ENCODE peak calls at places on chromosomes 11 and 22, in six cellular contexts. V is NT2/D1; A is iPS DF 19.7; O is left colon; N is stimulated activated CD8-positive, alpha-beta memory T cell treated with anti-CD3 and anti-CD28 coated beads, Interleukin-2, amount 100 ng/mL, for 48 hours; Y is Kasumi-1. L is an unnamed sample.

GRCh38 chr11:71086687-71087258 is 165.6 kb downstream of the SHANK2 start:
- DNase-seq in V (peak), A (peak), O (no peak), N (no peak), Y (no peak), L (peak)

GRCh38 chr11:129695543-129696308 is 119.9 kb upstream of the TMEM45B start:
- DNase-seq in V (peak), A (no peak), O (peak), N (peak), Y (peak), L (peak)

GRCh38 chr11:45556851-45557707 is 108.3 kb downstream of the CHST1 start:
- DNase-seq in V (no peak), A (no peak), O (no peak), N (no peak), Y (no peak), L (no peak)

GRCh38 chr11:117313103-117313502 is 3.0 kb downstream of the BACE1 start:
- DNase-seq in V (no peak), A (no peak), O (no peak), N (no peak), Y (peak), L (no peak)

GRCh38 chr11:101497292-101497691 is 86.5 kb downstream of the TRPC6 start:
- DNase-seq in V (no peak), A (no peak), O (no peak), N (no peak), Y (peak), L (no peak)

GRCh38 chr11:113690619-113691569 is 15.2 kb downstream of the TMPRSS5 start:
- DNase-seq in V (no peak), A (no peak), O (peak), N (no peak), Y (no peak), L (peak)

GRCh38 chr11:32108576-32108975 is 17.7 kb downstream of the RCN1 start:
- DNase-seq in V (no peak), A (no peak), O (no peak), N (no peak), Y (no peak), L (no peak)

GRCh38 chr11:64241175-64241429 is 207 bp downstream of the FKBP2 start:
- DNase-seq in V (no peak), A (no peak), O (no peak), N (no peak), Y (no peak), L (no peak)

GRCh38 chr11:117972589-117973445 is 13.4 kb upstream of the IL10RA start:
- DNase-seq in V (no peak), A (no peak), O (no peak), N (no peak), Y (no peak), L (no peak)

GRCh38 chr11:80846979-80847378 is 1406.1 kb upstream of the TENM4 start:
- DNase-seq in V (no peak), A (no peak), O (no peak), N (no peak), Y (no peak), L (no peak)

GRCh38 chr22:42719133-42719532 is 1.5 kb downstream of the A4GALT start:
- DNase-seq in V (no peak), A (no peak), O (no peak), N (no peak), Y (no peak), L (no peak)

GRCh38 chr22:24208012-24208749 is 26.9 kb downstream of the SUSD2 start:
- DNase-seq in V (no peak), A (no peak), O (no peak), N (no peak), Y (peak), L (no peak)

GRCh38 chr22:16866167-16866566 is 41.0 kb upstream of the XKR3 start:
- DNase-seq in V (no peak), A (no peak), O (no peak), N (no peak), Y (no peak), L (no peak)

GRCh38 chr11:128579790-128580504 is 7.4 kb downstream of the ETS1 start:
- DNase-seq in V (no peak), A (no peak), O (no peak), N (no peak), Y (no peak), L (no peak)

GRCh38 chr11:105007463-105007862 is 15.5 kb downstream of the CASP5 start:
- DNase-seq in V (no peak), A (no peak), O (no peak), N (no peak), Y (no peak), L (no peak)

GRCh38 chr22:20431520-20432237 is 5.9 kb downstream of the SCARF2 start:
- DNase-seq in V (no peak), A (no peak), O (no peak), N (no peak), Y (no peak), L (no peak)

GRCh38 chr11:23555085-23555484 is 694.8 kb upstream of the CCDC179 start:
- DNase-seq in V (no peak), A (no peak), O (no peak), N (no peak), Y (no peak), L (no peak)

GRCh38 chr11:10796191-10796590 is 12.5 kb downstream of the EIF4G2 start:
- DNase-seq in V (no peak), A (no peak), O (no peak), N (no peak), Y (no peak), L (no peak)

GRCh38 chr11:33135216-33135615 is 26.1 kb downstream of the CSTF3 start:
- DNase-seq in V (no peak), A (no peak), O (no peak), N (no peak), Y (no peak), L (no peak)

GRCh38 chr11:35003658-35004057 is 87.2 kb downstream of the PDHX start:
- DNase-seq in V (no peak), A (no peak), O (no peak), N (no peak), Y (no peak), L (no peak)

GRCh38 chr11:62545437-62546243 is 966 bp downstream of the AHNAK start:
- DNase-seq in V (peak), A (no peak), O (peak), N (no peak), Y (peak), L (peak)

GRCh38 chr11:46903846-46904245 is 14.5 kb downstream of the LRP4 start:
- DNase-seq in V (no peak), A (no peak), O (no peak), N (no peak), Y (no peak), L (no peak)

GRCh38 chr22:17921871-17922821 is 102.2 kb downstream of the MICAL3 start:
- DNase-seq in V (peak), A (peak), O (peak), N (no peak), Y (no peak), L (no peak)

GRCh38 chr11:73944901-73945300 is 5.9 kb upstream of the DNAJB13 start:
- DNase-seq in V (no peak), A (no peak), O (no peak), N (no peak), Y (no peak), L (no peak)

GRCh38 chr11:73974611-73975478 is 7.8 kb downstream of the UCP2 start:
- DNase-seq in V (no peak), A (no peak), O (no peak), N (no peak), Y (no peak), L (no peak)

GRCh38 chr11:57530215-57530595 is 349 bp downstream of the TIMM10 start:
- DNase-seq in V (no peak), A (no peak), O (no peak), N (no peak), Y (no peak), L (no peak)

GRCh38 chr22:22925146-22925794 is 37.7 kb downstream of the IGLL5 start:
- DNase-seq in V (no peak), A (no peak), O (no peak), N (no peak), Y (no peak), L (no peak)

GRCh38 chr11:35555238-35555887 is 29.9 kb upstream of the PAMR1 start:
- DNase-seq in V (no peak), A (no peak), O (no peak), N (no peak), Y (no peak), L (no peak)

GRCh38 chr11:2534131-2534956 is 89.5 kb downstream of the KCNQ1 start:
- DNase-seq in V (no peak), A (no peak), O (peak), N (no peak), Y (no peak), L (no peak)

GRCh38 chr11:108897071-108897481 is 232.2 kb downstream of the DDX10 start:
- DNase-seq in V (no peak), A (no peak), O (no peak), N (no peak), Y (no peak), L (no peak)

GRCh38 chr11:2143652-2144548 is 4.7 kb upstream of the IGF2 start:
- DNase-seq in V (no peak), A (no peak), O (no peak), N (no peak), Y (no peak), L (no peak)

GRCh38 chr22:22057617-22058378 is 75.2 kb upstream of the TOP3B start:
- DNase-seq in V (no peak), A (no peak), O (no peak), N (no peak), Y (no peak), L (no peak)

GRCh38 chr11:628056-628455 is 1.1 kb upstream of the SCT start:
- DNase-seq in V (no peak), A (no peak), O (no peak), N (no peak), Y (no peak), L (no peak)

GRCh38 chr11:75631086-75631694 is 37.6 kb downstream of the MAP6 start:
- DNase-seq in V (no peak), A (no peak), O (no peak), N (no peak), Y (no peak), L (no peak)